ENCODE peak calls at places on chromosomes 2 and 18, in ten cellular contexts. K is upper lobe of right lung, X is OCI-LY7, P is HCT116, J is heart left ventricle, T is heart right ventricle, N is ascending aorta, B is pancreas, W is Panc1, I is astrocyte. U is an unnamed sample. For H3K4me1, the result is how much of the 10 kb centered on the place peaks cover.

GRCh38 chr2:236972491-236973379 is 113.0 kb upstream of the COPS8 start:
- DNase-seq in K (no peak), X (no peak), P (no peak), J (no peak), T (no peak), N (no peak), B (peak), W (no peak), I (peak), U (peak)

GRCh38 chr18:62846334-62846733 is 131.0 kb downstream of the PHLPP1 start:
- DNase-seq in K (no peak), X (no peak), P (no peak), J (no peak), T (no peak), N (no peak), B (no peak), W (no peak), I (no peak), U (no peak)

GRCh38 chr18:61556862-61557261 is 223.6 kb downstream of the CDH20 start:
- DNase-seq in K (no peak), X (no peak), P (no peak), J (no peak), T (no peak), N (no peak), B (no peak), W (no peak), I (peak), U (no peak)

GRCh38 chr2:158567208-158567607 is 110.5 kb downstream of the PKP4 start:
- DNase-seq in K (no peak), X (no peak), P (no peak), J (no peak), T (no peak), N (no peak), B (no peak), W (no peak), I (no peak), U (no peak)

GRCh38 chr2:150811259-150811912 is 323.9 kb upstream of the RND3 start:
- DNase-seq in K (no peak), X (no peak), P (no peak), J (no peak), T (no peak), N (no peak), B (no peak), W (no peak), I (no peak), U (no peak)

GRCh38 chr2:54755641-54756326 is 32.3 kb downstream of the EML6 start:
- DNase-seq in K (no peak), X (peak), P (no peak), J (no peak), T (no peak), N (no peak), B (no peak), W (no peak), I (no peak), U (no peak)

GRCh38 chr2:20614201-20615045 is 36.5 kb downstream of the HS1BP3 start:
- DNase-seq in K (peak), X (peak), P (no peak), J (peak), T (no peak), N (no peak), B (no peak), W (no peak), I (peak), U (peak)

GRCh38 chr2:240172071-240172895 is 31.8 kb upstream of the OTOS start:
- DNase-seq in K (peak), X (no peak), P (no peak), J (no peak), T (no peak), N (no peak), B (no peak), W (no peak), I (no peak), U (peak)

GRCh38 chr2:5592906-5593305 is 99.3 kb upstream of the SOX11 start:
- DNase-seq in K (no peak), X (no peak), P (no peak), J (no peak), T (no peak), N (no peak), B (no peak), W (no peak), I (peak), U (no peak)

GRCh38 chr2:42809876-42810125 is 17.4 kb upstream of the HAAO start:
- DNase-seq in K (peak), X (peak), P (peak), J (peak), T (peak), N (no peak), B (peak), W (no peak), I (peak), U (peak)

GRCh38 chr2:98468621-98469236 is 24.1 kb downstream of the INPP4A start:
- DNase-seq in K (no peak), X (no peak), P (no peak), J (no peak), T (no peak), N (no peak), B (no peak), W (no peak), I (peak), U (no peak)

GRCh38 chr2:74019516-74019915 is 34.8 kb downstream of the TET3 start:
- DNase-seq in K (no peak), X (no peak), P (no peak), J (no peak), T (no peak), N (no peak), B (no peak), W (no peak), I (no peak), U (no peak)

GRCh38 chr2:160419776-160420521 is 73.7 kb downstream of the RBMS1 start:
- DNase-seq in K (no peak), X (no peak), P (no peak), J (no peak), T (peak), N (no peak), B (no peak), W (no peak), I (peak), U (no peak)

GRCh38 chr2:191030521-191031154 is 16.7 kb upstream of the STAT1 start:
- DNase-seq in K (no peak), X (peak), P (no peak), J (no peak), T (no peak), N (no peak), B (peak), W (no peak), I (peak), U (peak)

GRCh38 chr18:48566588-48566987 is 27.8 kb downstream of the CTIF start:
- DNase-seq in K (no peak), X (no peak), P (no peak), J (no peak), T (no peak), N (no peak), B (no peak), W (no peak), I (no peak), U (no peak)

GRCh38 chr2:137980459-137980858 is 16.2 kb downstream of the HNMT start:
- DNase-seq in K (no peak), X (no peak), P (no peak), J (no peak), T (no peak), N (no peak), B (no peak), W (no peak), I (no peak), U (no peak)

GRCh38 chr18:10927980-10928605 is 221.3 kb downstream of the PIEZO2 start:
- DNase-seq in K (no peak), X (peak), P (no peak), J (no peak), T (no peak), N (no peak), B (no peak), W (no peak), I (peak), U (no peak)

GRCh38 chr18:80247403-80247916 is at the start of gene PARD6G:
- DNase-seq in K (peak), X (peak), P (peak), J (peak), T (peak), N (no peak), B (peak), W (no peak), I (peak), U (peak)

GRCh38 chr2:199381531-199381930 is 76.2 kb downstream of the SATB2 start:
- DNase-seq in K (no peak), X (no peak), P (no peak), J (no peak), T (no peak), N (no peak), B (no peak), W (no peak), I (no peak), U (no peak)

GRCh38 chr2:26581991-26582842 is 58.9 kb downstream of the CIB4 start:
- DNase-seq in K (peak), X (no peak), P (no peak), J (no peak), T (no peak), N (no peak), B (no peak), W (no peak), I (no peak), U (peak)

GRCh38 chr2:119431155-119431975 is at the start of gene TMEM37:
- DNase-seq in K (peak), X (peak), P (peak), J (peak), T (peak), N (no peak), B (peak), W (no peak), I (peak), U (peak)

GRCh38 chr2:233252227-233252626 is 754 bp downstream of the ATG16L1 start:
- DNase-seq in K (no peak), X (peak), P (no peak), J (no peak), T (no peak), N (no peak), B (no peak), W (no peak), I (no peak), U (no peak)

GRCh38 chr18:79805211-79805862 is 7.6 kb downstream of the KCNG2 start:
- DNase-seq in K (peak), X (peak), P (no peak), J (no peak), T (no peak), N (no peak), B (no peak), W (no peak), I (no peak), U (no peak)

GRCh38 chr18:49865401-49865800 is 52.1 kb upstream of the ACAA2 start:
- DNase-seq in K (peak), X (peak), P (no peak), J (no peak), T (no peak), N (no peak), B (peak), W (no peak), I (no peak), U (no peak)

GRCh38 chr2:178363252-178363651 is 87.7 kb downstream of the PRKRA start:
- DNase-seq in K (no peak), X (no peak), P (no peak), J (no peak), T (no peak), N (no peak), B (no peak), W (peak), I (peak), U (no peak)

GRCh38 chr2:13638181-13638580 is 921.4 kb downstream of the TRIB2 start:
- DNase-seq in K (no peak), X (no peak), P (no peak), J (no peak), T (no peak), N (no peak), B (no peak), W (no peak), I (peak), U (no peak)

GRCh38 chr2:43294973-43295603 is 68.7 kb upstream of the ZFP36L2 start:
- DNase-seq in K (no peak), X (no peak), P (no peak), J (no peak), T (no peak), N (no peak), B (no peak), W (no peak), I (no peak), U (no peak)

GRCh38 chr2:228522276-228522675 is 340.8 kb upstream of the SPHKAP start:
- DNase-seq in K (no peak), X (no peak), P (no peak), J (no peak), T (no peak), N (no peak), B (no peak), W (no peak), I (no peak), U (no peak)

GRCh38 chr2:177585234-177585863 is 192.8 kb downstream of the AGPS start:
- DNase-seq in K (no peak), X (no peak), P (no peak), J (peak), T (peak), N (no peak), B (peak), W (no peak), I (no peak), U (no peak)

GRCh38 chr2:83081835-83082522 is 1377.1 kb downstream of the SUCLG1 start:
- DNase-seq in K (no peak), X (no peak), P (no peak), J (peak), T (peak), N (no peak), B (no peak), W (no peak), I (peak), U (no peak)

DNA sequence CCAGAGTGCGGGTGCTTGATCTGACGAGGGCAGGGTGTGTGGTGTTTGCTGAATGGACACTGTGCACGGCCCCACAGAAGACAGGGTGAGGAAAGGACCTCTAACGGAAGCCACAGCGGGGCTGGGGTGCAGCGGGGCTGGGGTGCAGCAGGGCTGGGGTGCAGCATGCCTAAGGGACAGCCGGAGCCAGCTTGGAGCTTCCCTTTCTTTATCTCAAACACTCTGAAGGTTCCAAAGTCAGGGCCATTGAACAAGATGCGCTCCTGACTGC is 35.0 kb downstream of the PXDN start:
- DNase-seq in K (no peak), X (no peak), P (no peak), J (no peak), T (no peak), N (no peak), B (no peak), W (no peak), I (no peak), U (no peak)
- H3K4me1 ChIP-seq in K (under half), X (under half), P (under half), J (under half), T (half or more), N (under half), B (under half), W (under half), I (under half), U (under half)

GRCh38 chr18:34631071-34631470 is 79.0 kb upstream of the DTNA start:
- DNase-seq in K (no peak), X (no peak), P (no peak), J (no peak), T (no peak), N (no peak), B (no peak), W (no peak), I (no peak), U (no peak)

GRCh38 chr18:34631567-34631966 is 78.5 kb upstream of the DTNA start:
- DNase-seq in K (no peak), X (no peak), P (no peak), J (no peak), T (no peak), N (no peak), B (no peak), W (no peak), I (no peak), U (no peak)

GRCh38 chr18:34637094-34637801 is 72.8 kb upstream of the DTNA start:
- DNase-seq in K (no peak), X (no peak), P (no peak), J (no peak), T (no peak), N (no peak), B (no peak), W (no peak), I (no peak), U (no peak)

GRCh38 chr18:34632323-34632722 is 77.8 kb upstream of the DTNA start:
- DNase-seq in K (no peak), X (no peak), P (no peak), J (no peak), T (no peak), N (no peak), B (no peak), W (no peak), I (no peak), U (no peak)

GRCh38 chr18:34633368-34633767 is 76.7 kb upstream of the DTNA start:
- DNase-seq in K (no peak), X (no peak), P (no peak), J (no peak), T (no peak), N (no peak), B (no peak), W (no peak), I (no peak), U (no peak)
- TF ChIP-seq CTCF in K (no peak), X (no peak), P (no peak), J (no peak), T (no peak), N (no peak), B (no peak), W (no peak), I (no peak), U (no peak)

GRCh38 chr2:120915670-120916069 is 180.0 kb downstream of the GLI2 start:
- DNase-seq in K (no peak), X (no peak), P (no peak), J (no peak), T (no peak), N (no peak), B (no peak), W (no peak), I (no peak), U (no peak)

GRCh38 chr2:120919216-120919615 is 183.5 kb downstream of the GLI2 start:
- DNase-seq in K (no peak), X (no peak), P (no peak), J (no peak), T (no peak), N (no peak), B (no peak), W (no peak), I (no peak), U (no peak)

GRCh38 chr2:120916446-120916845 is 180.8 kb downstream of the GLI2 start:
- DNase-seq in K (no peak), X (no peak), P (no peak), J (no peak), T (no peak), N (no peak), B (no peak), W (no peak), I (no peak), U (no peak)

GRCh38 chr2:120919771-120920437 is 184.2 kb downstream of the GLI2 start:
- DNase-seq in K (no peak), X (no peak), P (no peak), J (peak), T (peak), N (peak), B (no peak), W (no peak), I (peak), U (no peak)

DNA sequence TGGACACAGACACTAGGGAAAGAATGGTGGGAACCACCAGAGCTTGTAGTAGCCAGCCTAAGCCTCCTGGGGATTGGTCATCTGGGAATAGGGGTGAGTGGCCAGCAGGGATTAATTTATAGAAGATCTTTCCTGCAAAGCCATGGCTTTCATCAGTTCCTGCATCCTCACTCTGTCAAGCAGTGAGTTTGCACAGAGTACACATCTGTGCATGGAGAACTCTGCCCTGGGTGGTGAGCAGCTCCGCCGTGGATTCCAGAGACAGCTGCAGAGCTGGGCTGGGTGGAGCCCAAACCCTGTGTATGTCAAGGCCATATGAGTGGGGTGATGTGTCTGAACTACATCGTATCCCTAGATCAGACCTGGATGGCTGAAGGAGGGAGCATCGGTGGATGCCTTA is 182.2 kb downstream of the GLI2 start:
- DNase-seq in K (no peak), X (no peak), P (no peak), J (no peak), T (no peak), N (no peak), B (no peak), W (no peak), I (no peak), U (no peak)
- H3K27ac ChIP-seq in K (no peak), X (no peak), P (no peak), J (no peak), T (no peak), N (no peak), B (no peak), W (no peak), I (no peak), U (no peak)

DNA sequence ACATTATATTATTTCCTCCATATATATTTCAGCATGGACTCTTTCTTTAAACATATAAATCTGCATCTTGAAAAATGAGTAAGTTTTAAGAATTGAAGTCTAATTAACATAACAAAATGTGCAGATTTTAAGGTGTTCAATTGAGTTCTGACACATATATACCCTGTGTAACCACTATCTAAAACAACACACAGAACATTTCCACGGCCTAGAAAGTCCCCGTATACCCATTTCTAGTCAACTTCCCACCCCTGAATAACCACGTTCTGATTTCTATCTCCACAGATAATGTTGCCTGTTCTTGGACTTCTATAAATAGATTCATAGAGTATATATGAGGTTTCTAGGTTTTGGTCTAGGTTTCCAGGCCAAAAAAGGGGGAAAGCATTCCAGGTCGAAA is 87.5 kb downstream of the AAK1 start:
- DNase-seq in K (no peak), X (no peak), P (no peak), J (no peak), T (no peak), N (no peak), B (no peak), W (no peak), I (no peak), U (no peak)
- H3K4me1 ChIP-seq in K (under half), X (under half), P (under half), J (under half), T (under half), N (under half), B (under half), W (under half), I (under half), U (under half)

GRCh38 chr2:78521938-78522337 is 503.6 kb upstream of the REG3G start:
- DNase-seq in K (no peak), X (no peak), P (no peak), J (no peak), T (no peak), N (no peak), B (no peak), W (no peak), I (no peak), U (no peak)
- TF ChIP-seq CTCF in K (no peak), X (no peak), P (no peak), J (no peak), T (no peak), N (no peak), B (no peak), W (no peak), I (no peak), U (no peak)

DNA sequence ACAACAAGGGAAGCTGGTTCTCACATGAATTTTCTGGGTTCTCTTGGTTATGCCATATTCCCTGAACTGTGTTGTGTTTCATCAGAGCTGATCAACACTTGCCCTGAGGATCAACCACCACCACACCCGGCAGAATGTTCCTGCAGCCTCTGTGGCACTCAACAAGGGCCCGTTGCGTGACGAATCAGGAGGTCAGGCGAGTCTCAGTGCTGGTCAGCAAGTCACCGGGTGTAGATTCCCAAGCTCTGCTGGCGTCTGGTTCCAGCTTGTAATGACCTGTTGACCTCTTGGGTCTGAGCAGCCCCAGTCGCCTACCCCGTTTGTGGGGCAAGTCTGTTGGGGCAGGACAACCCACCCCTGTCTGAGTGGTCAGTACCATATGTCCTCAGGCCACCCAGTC is 46.0 kb downstream of the ADCY3 start:
- DNase-seq in K (no peak), X (no peak), P (no peak), J (no peak), T (no peak), N (no peak), B (no peak), W (no peak), I (no peak), U (no peak)
- H3K27ac ChIP-seq in K (no peak), X (no peak), P (no peak), J (peak), T (peak), N (peak), B (no peak), W (no peak), I (no peak), U (no peak)

GRCh38 chr2:21803550-21803949 is 679.8 kb downstream of the TDRD15 start:
- DNase-seq in K (no peak), X (no peak), P (no peak), J (no peak), T (no peak), N (no peak), B (no peak), W (no peak), I (no peak), U (no peak)
- H3K4me1 ChIP-seq in K (under half), X (under half), P (under half), J (under half), T (under half), N (under half), B (under half), W (under half), I (under half), U (under half)